ENCODE peak calls at places on chromosome 9, in ten cellular contexts. C is psoas muscle, I is progenitor cell of endocrine pancreas, Z is fibroblast of pulmonary artery, T is AG10803, P is astrocyte of the cerebellum, J is left ventricle myocardium inferior, L is H1, V is GM23338, R is heart left ventricle. Q is an unnamed sample.
A peak's percentile ranks its signal among the peaks of the same experiment; 100 is the strongest.

GRCh38 chr9:132498811-132499210 is 83.6 kb upstream of the BARHL1 start:
- DNase-seq in C (no peak), I (no peak), Z (no peak), T (no peak), P (no peak), J (no peak), L (no peak), V (peak; percentile 52), R (no peak), Q (no peak)

GRCh38 chr9:22170162-22170932 is 161.2 kb upstream of the CDKN2B start:
- DNase-seq in C (no peak), I (no peak), Z (peak; percentile 69), T (peak; percentile 84), P (no peak), J (no peak), L (no peak), V (no peak), R (no peak), Q (peak; percentile 61)

GRCh38 chr9:31542384-31543055 is 841.9 kb upstream of the ACO1 start:
- DNase-seq in C (peak; percentile 26), I (no peak), Z (peak; percentile 95), T (no peak), P (peak; percentile 12), J (no peak), L (no peak), V (peak; percentile 61), R (no peak), Q (peak; percentile 59)

GRCh38 chr9:134007150-134007549 is 15.0 kb upstream of the VAV2 start:
- DNase-seq in C (no peak), I (no peak), Z (no peak), T (no peak), P (no peak), J (no peak), L (no peak), V (no peak), R (no peak), Q (no peak)

GRCh38 chr9:80400624-80401230 is 829.0 kb downstream of the TLE4 start:
- DNase-seq in C (no peak), I (no peak), Z (no peak), T (no peak), P (no peak), J (no peak), L (no peak), V (peak; percentile 70), R (no peak), Q (no peak)

GRCh38 chr9:7273575-7273974 is 515.8 kb downstream of the KDM4C start:
- DNase-seq in C (no peak), I (no peak), Z (peak; percentile 60), T (peak; percentile 16), P (no peak), J (peak; percentile 23), L (no peak), V (peak; percentile 38), R (no peak), Q (no peak)

GRCh38 chr9:74772126-74772525 is 115.6 kb downstream of the TRPM6 start:
- DNase-seq in C (no peak), I (no peak), Z (no peak), T (no peak), P (no peak), J (no peak), L (no peak), V (no peak), R (no peak), Q (no peak)

GRCh38 chr9:89149726-89150125 is 28.9 kb downstream of the SHC3 start:
- DNase-seq in C (no peak), I (no peak), Z (peak; percentile 61), T (peak; percentile 58), P (no peak), J (no peak), L (no peak), V (no peak), R (no peak), Q (peak; percentile 54)

GRCh38 chr9:38768351-38768761 is 48.4 kb upstream of the FAM240B start:
- DNase-seq in C (no peak), I (no peak), Z (no peak), T (no peak), P (no peak), J (no peak), L (no peak), V (no peak), R (no peak), Q (no peak)

GRCh38 chr9:24986331-24986730 is 440.6 kb upstream of the IZUMO3 start:
- DNase-seq in C (no peak), I (no peak), Z (no peak), T (no peak), P (no peak), J (no peak), L (no peak), V (peak; percentile 41), R (no peak), Q (no peak)

GRCh38 chr9:1267581-1267980 is 217.4 kb downstream of the DMRT2 start:
- DNase-seq in C (no peak), I (no peak), Z (no peak), T (no peak), P (no peak), J (no peak), L (no peak), V (no peak), R (no peak), Q (no peak)

GRCh38 chr9:134663753-134664415 is 22.3 kb downstream of the COL5A1 start:
- DNase-seq in C (no peak), I (no peak), Z (no peak), T (peak; percentile 84), P (no peak), J (peak; percentile 4), L (no peak), V (no peak), R (no peak), Q (no peak)

GRCh38 chr9:38141751-38142150 is 72.7 kb upstream of the SHB start:
- DNase-seq in C (no peak), I (no peak), Z (peak; percentile 52), T (peak; percentile 66), P (peak; percentile 38), J (no peak), L (no peak), V (no peak), R (no peak), Q (peak; percentile 69)

GRCh38 chr9:94639045-94639995 is at the start of gene FBP1:
- DNase-seq in C (peak; percentile 72), I (no peak), Z (peak; percentile 8), T (no peak), P (no peak), J (peak; percentile 41), L (no peak), V (peak; percentile 67), R (peak; percentile 41), Q (no peak)

DNA sequence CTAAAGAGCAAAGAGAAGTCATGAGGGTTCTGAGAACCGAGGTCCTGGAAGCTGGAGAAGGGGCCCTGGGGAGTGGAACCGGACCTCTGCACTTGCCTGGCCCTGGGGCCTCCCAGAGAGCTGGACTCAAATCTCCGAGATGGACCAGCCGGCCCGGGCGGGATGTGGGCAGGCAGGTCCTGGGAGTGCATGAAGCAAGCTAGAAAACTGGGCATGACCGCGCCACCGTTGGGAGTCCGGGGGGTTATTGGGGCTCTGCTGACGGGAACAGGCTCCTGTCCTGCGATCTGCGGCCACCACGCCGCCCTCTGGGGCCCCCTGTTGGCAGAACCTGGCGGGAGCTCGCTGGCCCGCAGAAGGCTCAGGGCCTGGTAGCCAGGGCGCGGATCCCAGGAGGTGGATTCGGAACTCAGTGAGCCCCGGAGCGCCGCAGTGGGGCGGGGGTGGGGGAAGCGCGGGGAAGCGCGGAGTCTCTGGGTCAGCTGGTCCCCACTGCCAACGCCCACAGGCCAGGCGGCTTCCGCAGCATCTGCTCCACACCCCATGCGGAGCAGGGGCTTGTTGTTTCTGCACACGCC is 150.6 kb downstream of the ERCC6L2 start:
- DNase-seq in C (no peak), I (peak; percentile 59), Z (no peak), T (no peak), P (no peak), J (no peak), L (peak; percentile 66), V (peak; percentile 88), R (no peak), Q (no peak)
- TF ChIP-seq CTCF in C (peak; percentile 20), I (peak; percentile 66), Z (peak; percentile 7), T (peak; percentile 5), P (peak; percentile 13), J (peak; percentile 39), L (peak; percentile 78), V (peak; percentile 85), R (no peak), Q (peak; percentile 13)

GRCh38 chr9:107481035-107481434 is 8.5 kb downstream of the KLF4 start:
- DNase-seq in C (no peak), I (no peak), Z (no peak), T (no peak), P (no peak), J (no peak), L (no peak), V (no peak), R (no peak), Q (no peak)
- TF ChIP-seq CTCF in C (no peak), I (no peak), Z (peak; percentile 34), T (peak; percentile 26), P (no peak), J (peak; percentile 40), L (no peak), V (no peak), R (peak; percentile 31), Q (peak; percentile 9)

GRCh38 chr9:2337602-2338001 is 284.0 kb upstream of the VLDLR start:
- DNase-seq in C (no peak), I (no peak), Z (no peak), T (no peak), P (no peak), J (peak; percentile 18), L (no peak), V (no peak), R (no peak), Q (no peak)

GRCh38 chr9:2335260-2335659 is 286.3 kb upstream of the VLDLR start:
- DNase-seq in C (no peak), I (no peak), Z (no peak), T (no peak), P (no peak), J (no peak), L (no peak), V (no peak), R (no peak), Q (no peak)

GRCh38 chr9:2338770-2339169 is 282.8 kb upstream of the VLDLR start:
- DNase-seq in C (no peak), I (no peak), Z (no peak), T (no peak), P (no peak), J (no peak), L (no peak), V (no peak), R (no peak), Q (no peak)

GRCh38 chr9:2337131-2337530 is 284.5 kb upstream of the VLDLR start:
- DNase-seq in C (no peak), I (no peak), Z (no peak), T (no peak), P (no peak), J (no peak), L (no peak), V (no peak), R (no peak), Q (no peak)

GRCh38 chr9:2336055-2336454 is 285.5 kb upstream of the VLDLR start:
- DNase-seq in C (no peak), I (no peak), Z (peak; percentile 45), T (peak; percentile 10), P (no peak), J (no peak), L (no peak), V (no peak), R (no peak), Q (peak; percentile 13)
- TF ChIP-seq CTCF in C (peak; percentile 12), I (peak; percentile 31), Z (peak; percentile 46), T (peak; percentile 37), P (peak; percentile 33), J (peak; percentile 40), L (peak; percentile 20), V (peak; percentile 22), R (peak; percentile 11), Q (no peak)

GRCh38 chr9:128201441-128202369 is 1.5 kb upstream of the DNM1 start:
- DNase-seq in C (no peak), I (no peak), Z (no peak), T (no peak), P (peak; percentile 74), J (no peak), L (no peak), V (no peak), R (no peak), Q (peak; percentile 81)
- TF ChIP-seq CTCF in C (no peak), I (no peak), Z (no peak), T (no peak), P (no peak), J (no peak), L (no peak), V (no peak), R (no peak), Q (no peak)

Q was measured in astrocyte of the spinal cord.